ENCODE peak calls at places on chromosomes 4 and X, in six cellular contexts. E, B, A, I, Z and C are unnamed samples.

GRCh38 chr4:5711479-5712184 is 631 bp downstream of the EVC start:
- DNase-seq in I (no peak), B (peak), Z (peak), A (no peak), E (no peak), C (no peak)

GRCh38 chr4:189773909-189774308 is 166.8 kb upstream of the FRG1 start:
- DNase-seq in A (no peak), E (no peak), I (peak), B (no peak), Z (no peak), C (no peak)

GRCh38 chr4:8564595-8564994 is 15.6 kb upstream of the GPR78 start:
- DNase-seq in Z (no peak), E (no peak), I (no peak), B (no peak), A (no peak), C (no peak)

GRCh38 chr4:1237981-1238675 is 10.8 kb downstream of the CTBP1 start:
- DNase-seq in Z (peak), E (no peak), A (no peak), B (no peak), I (peak), C (no peak)

GRCh38 chrX:18291006-18291545 is 63.4 kb downstream of the SCML2 start:
- DNase-seq in I (no peak), B (no peak), E (no peak), Z (no peak), A (no peak), C (no peak)

GRCh38 chr4:91171217-91171616 is 1044.0 kb downstream of the CCSER1 start:
- DNase-seq in E (no peak), I (no peak), B (no peak), Z (no peak), A (no peak), C (no peak)

GRCh38 chr4:56762484-56763250 is 58.8 kb downstream of the SPINK2 start:
- DNase-seq in E (no peak), I (no peak), B (no peak), Z (no peak), A (no peak), C (no peak)

GRCh38 chrX:115362334-115363095 is 73.0 kb downstream of the LUZP4 start:
- DNase-seq in A (no peak), E (no peak), B (no peak), Z (no peak), I (no peak), C (no peak)

GRCh38 chr4:47570816-47571215 is 85.7 kb downstream of the ATP10D start:
- DNase-seq in Z (no peak), B (no peak), E (no peak), A (no peak), I (no peak), C (no peak)

GRCh38 chr4:12041828-12042227 is 613.1 kb upstream of the HS3ST1 start:
- DNase-seq in B (no peak), A (no peak), E (no peak), I (peak), Z (no peak), C (no peak)

GRCh38 chr4:108988514-108989195 is 225.8 kb upstream of the ETNPPL start:
- DNase-seq in E (no peak), B (no peak), I (no peak), Z (no peak), A (no peak), C (no peak)

GRCh38 chr4:146943691-146944375 is 1.8 kb downstream of the TTC29 start:
- DNase-seq in E (no peak), Z (no peak), I (no peak), B (no peak), A (no peak), C (no peak)

GRCh38 chrX:136646602-136647239 is 1.2 kb upstream of the CD40LG start:
- DNase-seq in Z (no peak), E (no peak), A (peak), B (no peak), I (no peak), C (no peak)

GRCh38 chrX:153766098-153766817 is 2.2 kb downstream of the PLXNB3 start:
- DNase-seq in I (no peak), Z (peak), B (peak), A (no peak), E (peak), C (peak)

GRCh38 chr4:183989471-183989870 is 84.4 kb downstream of the STOX2 start:
- DNase-seq in E (no peak), I (no peak), B (no peak), Z (no peak), A (no peak), C (no peak)

GRCh38 chrX:153319295-153319694 is 2.3 kb downstream of the PNMA6F start:
- DNase-seq in A (no peak), E (peak), B (no peak), I (no peak), Z (no peak), C (peak)

GRCh38 chr4:89022426-89023128 is 34.4 kb downstream of the FAM13A start:
- DNase-seq in B (no peak), I (no peak), Z (no peak), A (no peak), E (no peak), C (no peak)

GRCh38 chr4:151035321-151035720 is 20.2 kb upstream of the LRBA start:
- DNase-seq in B (no peak), Z (no peak), A (no peak), I (peak), E (peak), C (peak)

GRCh38 chr4:21470531-21470930 is 478.0 kb downstream of the KCNIP4 start:
- DNase-seq in Z (no peak), B (no peak), E (no peak), I (no peak), A (no peak), C (no peak)

GRCh38 chr4:169272265-169272886 is 1.6 kb upstream of the SH3RF1 start:
- DNase-seq in A (no peak), E (no peak), B (no peak), Z (no peak), I (no peak), C (no peak)

GRCh38 chr4:6925357-6925836 is 15.8 kb downstream of the TBC1D14 start:
- DNase-seq in B (no peak), A (no peak), Z (peak), I (no peak), E (no peak), C (no peak)

GRCh38 chr4:48388504-48389154 is 47.3 kb downstream of the SLAIN2 start:
- DNase-seq in E (no peak), Z (no peak), A (no peak), B (no peak), I (no peak), C (no peak)

GRCh38 chr4:3304831-3305609 is 12.2 kb downstream of the RGS12 start:
- DNase-seq in E (no peak), I (no peak), A (no peak), B (no peak), Z (peak), C (no peak)

GRCh38 chrX:152070186-152070585 is 68.2 kb downstream of the MAGEA10 start:
- DNase-seq in A (no peak), E (no peak), B (no peak), Z (no peak), I (no peak), C (no peak)

GRCh38 chrX:100829730-100830129 is 9.5 kb downstream of the CSTF2 start:
- DNase-seq in B (no peak), A (no peak), Z (no peak), E (no peak), I (no peak), C (no peak)

GRCh38 chr4:7330811-7331681 is 103.7 kb downstream of the PSAPL1 start:
- DNase-seq in A (no peak), E (no peak), I (no peak), B (no peak), Z (no peak), C (no peak)